ENCODE peak calls at places on chromosomes 12 and 14, in eight cellular contexts. P is naive thymus-derived CD4-positive, alpha-beta T cell; U is pancreas; Y is CD8-positive, alpha-beta memory T cell; T is suprapubic skin; G is BE2C; Q is iPS DF 6.9; O is thyroid gland. N is an unnamed sample. For H3K36me3, the result is how much of the 10 kb centered on the place peaks cover.

GRCh38 chr12:57717846-57718640 is 20.5 kb downstream of the AGAP2 start:
- DNase-seq in P (no peak), U (no peak), Y (no peak), T (no peak), G (no peak), Q (no peak), O (no peak), N (no peak)

GRCh38 chr12:107126688-107127481 is 33.5 kb upstream of the CRY1 start:
- DNase-seq in P (no peak), U (no peak), Y (no peak), T (no peak), G (peak), Q (no peak), O (no peak), N (no peak)

GRCh38 chr12:40298341-40298740 is 73.5 kb downstream of the LRRK2 start:
- DNase-seq in P (no peak), U (no peak), Y (no peak), T (no peak), G (no peak), Q (no peak), O (no peak), N (no peak)

GRCh38 chr12:49223590-49224369 is 34.9 kb upstream of the TUBA1A start:
- DNase-seq in P (no peak), U (no peak), Y (no peak), T (peak), G (no peak), Q (no peak), O (no peak), N (no peak)

GRCh38 chr12:122215789-122216188 is 10.1 kb downstream of the DIABLO start:
- DNase-seq in P (no peak), U (no peak), Y (no peak), T (no peak), G (no peak), Q (no peak), O (no peak), N (no peak)

GRCh38 chr12:93237235-93237915 is 140.3 kb upstream of the NUDT4 start:
- DNase-seq in P (no peak), U (no peak), Y (no peak), T (no peak), G (no peak), Q (no peak), O (peak), N (no peak)

GRCh38 chr12:13436696-13437391 is 240.3 kb downstream of the EMP1 start:
- DNase-seq in P (no peak), U (no peak), Y (no peak), T (no peak), G (peak), Q (no peak), O (no peak), N (peak)

GRCh38 chr12:21607701-21608100 is 3.1 kb upstream of the GYS2 start:
- DNase-seq in P (peak), U (no peak), Y (no peak), T (no peak), G (no peak), Q (no peak), O (no peak), N (no peak)

GRCh38 chr12:14935031-14935430 is 3.3 kb downstream of the ERP27 start:
- DNase-seq in P (no peak), U (no peak), Y (no peak), T (no peak), G (no peak), Q (no peak), O (no peak), N (no peak)

GRCh38 chr12:53533476-53533875 is 26.2 kb upstream of the NPFF start:
- DNase-seq in P (no peak), U (no peak), Y (no peak), T (peak), G (no peak), Q (no peak), O (no peak), N (no peak)

GRCh38 chr12:53532026-53532425 is 24.7 kb upstream of the NPFF start:
- DNase-seq in P (no peak), U (no peak), Y (no peak), T (no peak), G (no peak), Q (no peak), O (peak), N (no peak)

GRCh38 chr12:53532524-53533445 is 25.5 kb upstream of the NPFF start:
- DNase-seq in P (no peak), U (no peak), Y (no peak), T (peak), G (no peak), Q (no peak), O (no peak), N (no peak)

GRCh38 chr12:53530920-53531319 is 23.6 kb upstream of the NPFF start:
- DNase-seq in P (no peak), U (no peak), Y (no peak), T (no peak), G (no peak), Q (no peak), O (no peak), N (no peak)

DNA sequence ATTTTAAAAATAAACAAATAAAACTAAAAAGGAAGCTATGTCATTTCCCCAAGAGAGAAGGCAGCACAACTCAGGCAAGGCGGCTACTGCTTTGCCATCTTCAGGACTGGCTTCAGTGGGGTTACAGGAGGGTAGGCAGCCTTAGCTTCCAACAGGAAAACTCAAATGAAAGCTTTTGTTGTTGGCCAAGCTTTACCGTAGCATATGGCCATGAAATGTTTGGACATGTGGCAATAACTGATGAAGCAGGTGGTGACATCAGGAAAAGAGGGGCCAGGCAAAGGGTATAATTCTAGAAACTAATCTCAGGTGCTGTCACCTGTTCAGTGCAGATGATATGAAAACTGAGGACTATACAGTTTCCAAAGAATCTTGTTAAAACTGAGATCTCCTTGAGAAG is 22.8 kb upstream of the NPFF start:
- DNase-seq in P (no peak), U (no peak), Y (no peak), T (no peak), G (no peak), Q (no peak), O (no peak), N (no peak)
- H3K36me3 ChIP-seq in P (under half), U (under half), Y (under half), T (half or more), G (under half), Q (under half), O (half or more), N (half or more)

GRCh38 chr12:81627336-81628189 is 131.6 kb downstream of the PPFIA2 start:
- DNase-seq in P (no peak), U (no peak), Y (no peak), T (no peak), G (peak), Q (no peak), O (no peak), N (no peak)
- H3K4me3 ChIP-seq in P (no peak), U (no peak), Y (no peak), T (no peak), G (no peak), Q (no peak), O (no peak), N (no peak)

GRCh38 chr14:99937475-99938244 is 127.6 kb upstream of the EVL start:
- DNase-seq in P (no peak), U (no peak), Y (no peak), T (no peak), G (no peak), Q (no peak), O (no peak), N (no peak)

GRCh38 chr14:99938376-99938775 is 126.8 kb upstream of the EVL start:
- DNase-seq in P (no peak), U (no peak), Y (no peak), T (no peak), G (no peak), Q (no peak), O (no peak), N (no peak)

GRCh38 chr14:99938896-99939295 is 126.3 kb upstream of the EVL start:
- DNase-seq in P (no peak), U (no peak), Y (no peak), T (no peak), G (no peak), Q (no peak), O (no peak), N (no peak)

GRCh38 chr14:99936056-99936455 is 129.2 kb upstream of the EVL start:
- DNase-seq in P (no peak), U (no peak), Y (no peak), T (no peak), G (no peak), Q (no peak), O (no peak), N (no peak)

DNA sequence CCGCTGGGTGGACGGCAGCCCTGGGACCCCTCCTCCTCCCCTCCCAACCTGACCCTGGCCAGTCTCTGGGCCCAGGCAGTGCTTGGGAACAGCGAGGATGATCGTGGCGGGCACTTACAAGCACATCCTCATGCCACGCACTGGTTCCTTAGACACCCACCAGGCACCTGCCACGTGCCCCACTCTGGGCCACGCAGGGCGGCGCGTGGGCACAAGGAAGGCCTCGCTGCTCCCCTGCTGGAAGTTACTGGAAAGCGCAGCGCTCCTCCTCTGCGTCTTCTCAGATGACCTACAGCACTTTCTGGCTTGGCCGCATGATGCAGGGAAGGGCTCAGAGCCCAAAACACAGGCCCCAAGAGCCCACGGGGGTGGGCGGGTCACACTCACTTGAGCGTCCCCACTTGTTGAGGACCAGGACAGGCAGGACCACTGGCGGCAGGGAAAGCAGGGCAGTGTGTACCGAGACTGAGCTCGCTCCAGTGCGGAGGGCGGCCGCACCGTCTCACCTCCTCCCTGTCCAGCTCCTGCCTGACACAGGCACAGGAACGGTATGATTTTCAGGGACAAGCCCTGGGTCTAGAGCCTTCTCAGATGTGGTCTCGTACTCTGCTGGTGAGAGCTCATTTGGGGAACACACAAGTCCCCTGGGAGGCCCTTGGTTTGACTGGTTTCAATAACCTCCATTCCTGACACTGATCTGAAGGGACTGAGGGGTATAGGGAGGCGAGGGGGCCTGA is 128.3 kb upstream of the EVL start:
- DNase-seq in P (no peak), U (no peak), Y (no peak), T (no peak), G (no peak), Q (no peak), O (no peak), N (peak)
- H3K36me3 ChIP-seq in P (under half), U (under half), Y (under half), T (under half), G (under half), Q (under half), O (under half), N (under half)

DNA sequence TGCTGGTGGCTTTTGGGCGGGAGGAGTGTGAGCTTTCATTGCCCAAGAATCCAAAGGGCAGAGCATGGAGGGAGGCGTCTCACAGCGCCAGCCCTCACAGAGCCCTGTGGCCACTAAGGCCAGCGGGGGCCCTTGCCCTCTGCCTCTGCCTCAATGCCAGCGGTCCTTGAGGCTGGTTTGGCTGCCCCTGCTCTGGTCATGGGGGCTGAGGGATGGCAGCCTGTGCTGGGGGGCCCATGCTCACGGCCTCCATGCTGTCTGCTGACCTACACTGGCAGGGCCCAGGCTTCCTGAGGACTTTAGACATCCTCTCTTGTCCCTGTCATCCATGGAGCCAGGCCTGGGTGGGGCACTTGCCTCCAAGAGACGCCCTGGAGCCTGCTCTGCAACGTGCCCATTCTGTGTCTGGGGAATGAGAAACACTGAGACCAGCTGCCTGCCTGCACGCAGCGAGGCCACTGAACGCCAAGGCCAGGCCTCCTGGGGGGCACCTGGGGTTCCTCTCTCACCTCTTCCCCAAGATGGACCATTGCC is 143.4 kb downstream of the KIF26A start:
- DNase-seq in P (no peak), U (peak), Y (no peak), T (peak), G (peak), Q (no peak), O (no peak), N (no peak)
- H3K4me3 ChIP-seq in P (no peak), U (no peak), Y (no peak), T (no peak), G (no peak), Q (no peak), O (no peak), N (no peak)

GRCh38 chr12:56032006-56032405 is 9.7 kb upstream of the RPS26 start:
- DNase-seq in P (no peak), U (no peak), Y (no peak), T (no peak), G (no peak), Q (no peak), O (no peak), N (no peak)

GRCh38 chr12:56038022-56038665 is 3.6 kb upstream of the RPS26 start:
- DNase-seq in P (no peak), U (no peak), Y (no peak), T (no peak), G (no peak), Q (no peak), O (no peak), N (no peak)

GRCh38 chr12:56037161-56037560 is 4.6 kb upstream of the RPS26 start:
- DNase-seq in P (no peak), U (no peak), Y (no peak), T (no peak), G (no peak), Q (no peak), O (no peak), N (no peak)

GRCh38 chr12:56029666-56030293 is 8.9 kb downstream of the IKZF4 start:
- DNase-seq in P (peak), U (no peak), Y (no peak), T (no peak), G (peak), Q (no peak), O (peak), N (peak)

GRCh38 chr12:56034586-56035332 is 7.0 kb upstream of the RPS26 start:
- DNase-seq in P (no peak), U (no peak), Y (no peak), T (no peak), G (no peak), Q (no peak), O (no peak), N (no peak)
- H3K36me3 ChIP-seq in P (under half), U (under half), Y (under half), T (under half), G (under half), Q (under half), O (under half), N (under half)

GRCh38 chr14:56953884-56954283 is 143.6 kb upstream of the OTX2 start:
- DNase-seq in P (no peak), U (no peak), Y (no peak), T (no peak), G (no peak), Q (no peak), O (no peak), N (no peak)

GRCh38 chr14:56962431-56962830 is 152.2 kb upstream of the OTX2 start:
- DNase-seq in P (no peak), U (no peak), Y (no peak), T (no peak), G (no peak), Q (no peak), O (no peak), N (no peak)

GRCh38 chr14:56963381-56963780 is 153.1 kb upstream of the OTX2 start:
- DNase-seq in P (no peak), U (no peak), Y (no peak), T (no peak), G (no peak), Q (no peak), O (no peak), N (no peak)

GRCh38 chr14:56964885-56965284 is 154.6 kb upstream of the OTX2 start:
- DNase-seq in P (no peak), U (no peak), Y (no peak), T (no peak), G (no peak), Q (no peak), O (no peak), N (no peak)

DNA sequence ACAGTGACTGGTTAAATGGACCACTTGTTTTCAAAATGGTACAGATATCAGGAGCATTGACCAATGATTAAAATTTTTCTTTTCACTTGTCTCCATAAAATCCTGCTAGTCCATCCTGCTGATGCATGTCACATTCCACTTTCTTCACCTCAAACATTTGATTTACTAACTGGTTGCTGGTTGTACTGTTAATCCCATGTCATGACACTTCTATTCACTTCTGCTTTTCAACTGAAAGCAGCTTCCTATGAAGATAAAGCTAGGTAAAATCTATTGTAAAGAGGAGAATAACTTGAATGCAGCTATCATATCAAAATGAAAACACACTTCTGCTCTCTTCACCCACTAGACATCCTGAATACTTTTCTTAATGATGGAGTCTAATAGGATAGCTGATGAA is 149.6 kb upstream of the OTX2 start:
- DNase-seq in P (no peak), U (no peak), Y (no peak), T (no peak), G (no peak), Q (no peak), O (no peak), N (no peak)
- H3K4me3 ChIP-seq in P (no peak), U (no peak), Y (no peak), T (no peak), G (no peak), Q (no peak), O (no peak), N (no peak)

GRCh38 chr14:64937821-64938193 is 4.7 kb downstream of the GPX2 start:
- DNase-seq in P (no peak), U (no peak), Y (no peak), T (no peak), G (no peak), Q (no peak), O (no peak), N (peak)
- H3K36me3 ChIP-seq in P (under half), U (under half), Y (under half), T (under half), G (under half), Q (under half), O (under half), N (under half)

GRCh38 chr12:11728154-11728755 is 78.8 kb downstream of the ETV6 start:
- DNase-seq in P (no peak), U (no peak), Y (no peak), T (no peak), G (no peak), Q (no peak), O (no peak), N (peak)
- H3K4me3 ChIP-seq in P (no peak), U (no peak), Y (no peak), T (no peak), G (no peak), Q (no peak), O (no peak), N (no peak)

GRCh38 chr12:124460771-124461170 is 106.6 kb downstream of the NCOR2 start:
- DNase-seq in P (no peak), U (no peak), Y (no peak), T (no peak), G (no peak), Q (no peak), O (no peak), N (no peak)

GRCh38 chr12:124458992-124459851 is 108.2 kb downstream of the NCOR2 start:
- DNase-seq in P (no peak), U (peak), Y (no peak), T (no peak), G (no peak), Q (no peak), O (no peak), N (no peak)

GRCh38 chr12:124458220-124458991 is 109.0 kb downstream of the NCOR2 start:
- DNase-seq in P (no peak), U (peak), Y (no peak), T (no peak), G (no peak), Q (no peak), O (no peak), N (no peak)

GRCh38 chr12:124461241-124461673 is 106.2 kb downstream of the NCOR2 start:
- DNase-seq in P (no peak), U (peak), Y (no peak), T (no peak), G (no peak), Q (no peak), O (no peak), N (no peak)

GRCh38 chr12:124459852-124460645 is 107.4 kb downstream of the NCOR2 start:
- DNase-seq in P (no peak), U (peak), Y (no peak), T (no peak), G (no peak), Q (no peak), O (no peak), N (no peak)
- H3K36me3 ChIP-seq in P (under half), U (under half), Y (under half), T (half or more), G (half or more), Q (under half), O (under half), N (under half)

DNA sequence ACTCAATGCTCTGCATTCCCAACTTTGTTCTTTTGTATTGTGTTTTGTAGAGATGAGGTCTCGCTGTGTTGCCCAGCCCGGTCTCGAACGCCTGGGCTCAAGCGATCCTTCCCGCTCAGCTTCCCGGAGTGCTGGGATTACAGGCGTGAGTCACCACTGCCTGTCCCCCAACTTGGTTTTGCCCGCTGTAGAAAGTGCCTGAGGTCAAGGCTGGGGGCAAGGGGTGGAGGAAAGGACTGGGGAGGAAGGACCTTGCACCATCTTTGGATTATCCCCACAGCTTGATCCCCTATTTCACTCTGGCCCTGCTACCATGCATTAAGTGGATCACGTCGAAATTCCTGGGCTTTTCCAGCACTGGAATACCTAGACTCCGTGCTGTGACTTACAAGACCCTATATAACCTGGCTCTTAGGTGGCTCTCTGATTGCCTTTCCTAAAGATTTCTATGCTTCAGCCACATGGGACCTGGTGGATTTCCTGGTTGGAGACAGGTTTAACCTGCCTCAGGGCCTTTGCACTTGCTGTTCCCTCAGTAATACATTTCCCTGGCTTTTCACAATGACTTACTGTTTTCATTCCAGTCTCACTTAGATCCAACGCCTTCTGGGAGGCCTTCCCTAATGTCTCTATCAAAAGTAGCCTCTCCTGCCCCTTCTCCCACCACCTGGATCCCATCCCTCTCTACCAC is 608 bp upstream of the PIANP start:
- DNase-seq in P (no peak), U (no peak), Y (no peak), T (no peak), G (no peak), Q (no peak), O (no peak), N (peak)
- H3K4me3 ChIP-seq in P (peak), U (no peak), Y (peak), T (peak), G (peak), Q (peak), O (peak), N (peak)

N was measured in endodermal cell.